ENCODE peak calls at places on chromosome 2, in eight cellular contexts. S is K562, O is endothelial cell of umbilical vein, F is breast epithelium, W is transverse colon, V is prostate gland, Q is stomach, X is spleen. D is an unnamed sample.

GRCh38 chr2:192265751-192266150 is 71.0 kb upstream of the TMEFF2 start:
- DNase-seq in V (no peak), S (no peak), F (no peak), Q (no peak), O (no peak), W (no peak), X (no peak), D (no peak)

GRCh38 chr2:232477751-232478510 is 9.7 kb downstream of the ECEL1 start:
- DNase-seq in W (no peak), Q (no peak), X (peak; percentile 67), O (no peak), V (no peak), F (peak; percentile 45), S (no peak), D (peak; percentile 49)

GRCh38 chr2:50449306-50449705 is 582.6 kb downstream of the NRXN1 start:
- DNase-seq in W (no peak), Q (no peak), S (no peak), O (no peak), F (no peak), X (no peak), V (no peak), D (no peak)

GRCh38 chr2:196208915-196209314 is 37.5 kb upstream of the STK17B start:
- DNase-seq in V (no peak), X (no peak), W (no peak), Q (no peak), F (no peak), O (no peak), S (no peak), D (no peak)

GRCh38 chr2:78051480-78051879 is 529.3 kb upstream of the LRRTM4 start:
- DNase-seq in W (no peak), F (no peak), S (no peak), O (no peak), X (no peak), Q (no peak), V (no peak), D (no peak)

GRCh38 chr2:163951312-163951711 is 215.5 kb upstream of the FIGN start:
- DNase-seq in V (no peak), W (no peak), O (no peak), S (no peak), Q (no peak), F (no peak), X (no peak), D (no peak)

GRCh38 chr2:37625156-37625555 is 46.3 kb downstream of the CDC42EP3 start:
- DNase-seq in S (no peak), V (no peak), F (no peak), Q (no peak), X (no peak), W (no peak), O (no peak), D (no peak)

GRCh38 chr2:232534940-232535735 is 4.4 kb upstream of the CHRNG start:
- DNase-seq in F (no peak), O (no peak), V (no peak), W (no peak), Q (no peak), S (no peak), X (peak; percentile 56), D (peak; percentile 56)

GRCh38 chr2:237465515-237466227 is 21.4 kb upstream of the MLPH start:
- DNase-seq in F (no peak), O (peak; percentile 75), W (no peak), S (no peak), Q (no peak), X (no peak), V (no peak), D (no peak)

GRCh38 chr2:202193881-202194353 is 44.5 kb downstream of the SUMO1 start:
- DNase-seq in V (no peak), S (no peak), W (no peak), O (no peak), F (no peak), Q (no peak), X (no peak), D (no peak)

GRCh38 chr2:226362991-226363390 is 436.6 kb downstream of the IRS1 start:
- DNase-seq in S (no peak), V (no peak), W (no peak), O (peak; percentile 3), Q (no peak), X (no peak), F (no peak), D (no peak)

GRCh38 chr2:202121532-202122166 is 48.6 kb downstream of the KIAA2012 start:
- DNase-seq in S (no peak), Q (no peak), W (no peak), V (no peak), X (no peak), O (no peak), F (no peak), D (no peak)

GRCh38 chr2:36663851-36664715 is 32.4 kb upstream of the VIT start:
- DNase-seq in W (no peak), O (peak; percentile 82), V (peak; percentile 23), S (peak; percentile 32), Q (no peak), X (no peak), F (no peak), D (no peak)

GRCh38 chr2:143955416-143956075 is 564.4 kb downstream of the ZEB2 start:
- DNase-seq in W (no peak), S (no peak), F (no peak), X (no peak), O (no peak), V (no peak), Q (no peak), D (no peak)

GRCh38 chr2:38073211-38074005 is 2.5 kb downstream of the CYP1B1 start:
- DNase-seq in F (no peak), O (no peak), W (no peak), S (no peak), V (no peak), X (no peak), Q (no peak), D (no peak)

GRCh38 chr2:34004936-34005335 is 405.8 kb upstream of the FAM98A start:
- DNase-seq in Q (no peak), W (no peak), S (no peak), X (no peak), O (no peak), V (no peak), F (no peak), D (no peak)

GRCh38 chr2:34003795-34004194 is 404.7 kb upstream of the FAM98A start:
- DNase-seq in S (no peak), V (no peak), W (no peak), F (no peak), O (no peak), X (no peak), Q (no peak), D (no peak)

GRCh38 chr2:34001557-34001956 is 402.5 kb upstream of the FAM98A start:
- DNase-seq in S (no peak), X (no peak), W (no peak), V (no peak), F (no peak), Q (no peak), O (no peak), D (no peak)
- H3K4me1 ChIP-seq in S (no peaks in the 10 kb centered on the region), X (no peaks in the 10 kb centered on the region), W (no peaks in the 10 kb centered on the region), V (no peaks in the 10 kb centered on the region), F (no peaks in the 10 kb centered on the region), Q (no peaks in the 10 kb centered on the region), O (no peaks in the 10 kb centered on the region), D (no peaks in the 10 kb centered on the region)

GRCh38 chr2:234971494-234971893 is 19.7 kb downstream of the SH3BP4 start:
- DNase-seq in X (no peak), F (no peak), S (no peak), Q (no peak), W (no peak), V (no peak), O (no peak), D (no peak)

GRCh38 chr2:234968633-234969328 is 17.0 kb downstream of the SH3BP4 start:
- DNase-seq in O (no peak), X (peak; percentile 44), V (no peak), Q (no peak), W (no peak), S (no peak), F (no peak), D (no peak)

GRCh38 chr2:234969329-234970157 is 17.7 kb downstream of the SH3BP4 start:
- DNase-seq in W (no peak), V (no peak), X (no peak), S (no peak), Q (no peak), F (no peak), O (peak; percentile 43), D (no peak)

GRCh38 chr2:234973008-234973407 is 21.2 kb downstream of the SH3BP4 start:
- DNase-seq in O (no peak), F (no peak), V (no peak), S (no peak), X (no peak), Q (no peak), W (no peak), D (no peak)

DNA sequence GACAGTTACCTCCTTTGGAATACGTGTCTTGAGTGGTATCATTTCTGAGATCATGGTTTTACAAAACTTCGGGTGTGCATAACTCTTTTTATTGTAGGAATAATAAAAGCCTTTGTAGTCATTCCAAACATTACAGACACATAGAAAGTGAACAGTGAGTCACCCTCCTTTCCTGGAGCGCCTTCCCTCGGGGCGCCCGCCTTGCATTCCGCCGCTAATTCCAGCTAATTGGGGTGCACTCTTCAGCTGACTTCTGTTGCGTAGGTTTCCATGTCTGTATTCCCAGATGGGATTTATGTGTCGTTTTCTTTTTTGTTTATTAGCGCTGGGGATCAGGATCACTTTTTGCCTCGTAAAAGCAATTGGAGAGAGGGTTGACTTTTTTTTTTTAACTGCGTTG is 18.6 kb downstream of the SH3BP4 start:
- DNase-seq in F (no peak), W (no peak), V (no peak), Q (no peak), O (peak; percentile 82), S (no peak), X (no peak), D (no peak)
- TF ChIP-seq POLR2AphosphoS5 in F (peak; percentile 9), W (no peak), V (peak; percentile 57), Q (no peak), O (peak; percentile 25), S (no peak), X (no peak), D (peak; percentile 44)

DNA sequence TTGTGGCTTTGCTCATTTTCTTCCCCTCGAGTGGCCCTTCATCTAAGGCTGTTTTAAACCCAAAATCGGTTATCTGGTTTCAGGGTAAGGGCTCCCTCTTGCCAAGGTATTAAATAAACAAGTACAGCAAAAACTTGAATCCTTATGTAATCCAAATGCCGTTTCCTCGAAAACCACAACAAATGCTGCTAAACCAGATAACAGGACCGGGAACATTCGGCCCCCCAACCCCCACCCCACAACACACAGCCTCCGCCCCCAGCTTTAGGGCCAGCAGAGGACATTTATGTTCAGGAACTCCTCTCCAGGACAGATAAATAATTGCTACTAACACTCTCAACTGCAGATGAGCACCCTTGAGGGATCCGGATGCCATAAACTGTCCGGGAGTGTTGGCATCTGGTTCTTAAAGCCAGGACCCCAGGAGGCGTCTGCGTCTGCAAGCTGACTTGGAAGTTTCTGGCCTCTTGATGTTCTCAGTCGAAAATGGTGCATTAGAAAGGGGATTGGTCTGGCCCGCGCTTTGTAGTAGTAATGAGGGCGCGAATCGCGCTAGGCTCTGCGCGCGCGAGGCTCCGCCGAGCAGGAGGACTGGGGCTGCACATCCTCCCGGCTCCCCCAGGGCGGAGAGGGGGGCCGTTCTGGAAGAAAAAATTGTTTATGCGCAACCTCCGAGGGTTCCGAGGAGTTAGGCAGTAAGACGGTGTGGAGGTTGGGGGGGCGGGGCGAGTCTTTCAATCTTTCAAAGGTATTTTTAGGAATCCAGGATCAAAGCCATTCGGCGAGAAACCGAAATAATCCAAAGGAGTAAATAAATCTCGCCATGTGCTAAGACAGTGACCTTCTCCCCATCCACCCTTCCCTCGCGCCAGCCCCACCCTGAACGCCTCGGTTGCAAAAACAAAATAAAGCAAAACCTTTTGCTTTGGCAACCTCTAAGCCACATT is 3.9 kb upstream of the ID2 start:
- DNase-seq in F (peak; percentile 51), X (peak; percentile 84), Q (peak; percentile 43), V (peak; percentile 48), S (peak; percentile 87), O (peak; percentile 51), W (peak; percentile 57), D (peak; percentile 81)
- TF ChIP-seq POLR2A in F (no peak), X (no peak), Q (no peak), V (no peak), S (peak; percentile 52), O (no peak), W (peak; percentile 7), D (no peak)

GRCh38 chr2:203582468-203582867 is 47.4 kb upstream of the RAPH1 start:
- DNase-seq in W (no peak), V (peak; percentile 67), S (no peak), O (peak; percentile 81), Q (no peak), X (no peak), F (no peak), D (no peak)
- H3K4me1 ChIP-seq in W (peaks cover 67% of the 10 kb centered on the region), V (peaks cover 11% of the 10 kb centered on the region), S (no peaks in the 10 kb centered on the region), O (peaks cover 10% of the 10 kb centered on the region), Q (peaks cover 26% of the 10 kb centered on the region), X (no peaks in the 10 kb centered on the region), F (no peaks in the 10 kb centered on the region), D (peaks cover 31% of the 10 kb centered on the region)